ENCODE peak calls at places on chromosome 14, in nine cellular contexts. One of them, this sample, is unnamed.

GRCh38 chr14:20376071-20376588 is 32.7 kb downstream of the PARP2 start:
- DNase-seq in stimulated activated CD4-positive, alpha-beta T cell treated with anti-CD3 and anti-CD28 coated beads, TNF-alpha, amount 100 ng/mL, for 48 hours: no peak
- DNase-seq in tibial nerve: no peak
- DNase-seq in H9: no peak
- DNase-seq in left ventricle myocardium inferior: no peak
- DNase-seq in stimulated activated CD8-positive, alpha-beta memory T cell treated with anti-CD3 and anti-CD28 coated beads, Interleukin-4, amount 100 ng/mL, for 24 hours: no peak
- DNase-seq in amniotic epithelial cell: no peak
- DNase-seq in lung: no peak
- DNase-seq in SW 1271: no peak
- DNase-seq in this sample: no peak

GRCh38 chr14:103444837-103445524 is 59.8 kb downstream of the MARK3 start:
- DNase-seq in tibial nerve: no peak
- DNase-seq in stimulated activated CD4-positive, alpha-beta T cell treated with anti-CD3 and anti-CD28 coated beads, TNF-alpha, amount 100 ng/mL, for 48 hours: no peak
- DNase-seq in stimulated activated CD8-positive, alpha-beta memory T cell treated with anti-CD3 and anti-CD28 coated beads, Interleukin-4, amount 100 ng/mL, for 24 hours: no peak
- DNase-seq in SW 1271: peak
- DNase-seq in amniotic epithelial cell: peak
- DNase-seq in lung: no peak
- DNase-seq in left ventricle myocardium inferior: no peak
- DNase-seq in H9: no peak
- DNase-seq in this sample: no peak

GRCh38 chr14:55802986-55803431 is 223.0 kb downstream of the KTN1 start:
- DNase-seq in lung: no peak
- DNase-seq in amniotic epithelial cell: peak
- DNase-seq in stimulated activated CD4-positive, alpha-beta T cell treated with anti-CD3 and anti-CD28 coated beads, TNF-alpha, amount 100 ng/mL, for 48 hours: no peak
- DNase-seq in stimulated activated CD8-positive, alpha-beta memory T cell treated with anti-CD3 and anti-CD28 coated beads, Interleukin-4, amount 100 ng/mL, for 24 hours: no peak
- DNase-seq in left ventricle myocardium inferior: no peak
- DNase-seq in H9: no peak
- DNase-seq in tibial nerve: no peak
- DNase-seq in SW 1271: peak
- DNase-seq in this sample: no peak

GRCh38 chr14:74763803-74764531 is 851 bp downstream of the YLPM1 start:
- DNase-seq in lung: no peak
- DNase-seq in H9: peak
- DNase-seq in amniotic epithelial cell: peak
- DNase-seq in left ventricle myocardium inferior: no peak
- DNase-seq in stimulated activated CD8-positive, alpha-beta memory T cell treated with anti-CD3 and anti-CD28 coated beads, Interleukin-4, amount 100 ng/mL, for 24 hours: no peak
- DNase-seq in stimulated activated CD4-positive, alpha-beta T cell treated with anti-CD3 and anti-CD28 coated beads, TNF-alpha, amount 100 ng/mL, for 48 hours: no peak
- DNase-seq in tibial nerve: peak
- DNase-seq in SW 1271: no peak
- DNase-seq in this sample: no peak

GRCh38 chr14:45041641-45042040 is 42.3 kb upstream of the PRPF39 start:
- DNase-seq in tibial nerve: no peak
- DNase-seq in stimulated activated CD8-positive, alpha-beta memory T cell treated with anti-CD3 and anti-CD28 coated beads, Interleukin-4, amount 100 ng/mL, for 24 hours: no peak
- DNase-seq in H9: no peak
- DNase-seq in stimulated activated CD4-positive, alpha-beta T cell treated with anti-CD3 and anti-CD28 coated beads, TNF-alpha, amount 100 ng/mL, for 48 hours: no peak
- DNase-seq in left ventricle myocardium inferior: no peak
- DNase-seq in SW 1271: no peak
- DNase-seq in lung: no peak
- DNase-seq in amniotic epithelial cell: no peak
- DNase-seq in this sample: no peak

GRCh38 chr14:68506021-68506644 is 286.7 kb downstream of the ZFP36L1 start:
- DNase-seq in amniotic epithelial cell: peak
- DNase-seq in SW 1271: no peak
- DNase-seq in H9: no peak
- DNase-seq in stimulated activated CD8-positive, alpha-beta memory T cell treated with anti-CD3 and anti-CD28 coated beads, Interleukin-4, amount 100 ng/mL, for 24 hours: no peak
- DNase-seq in stimulated activated CD4-positive, alpha-beta T cell treated with anti-CD3 and anti-CD28 coated beads, TNF-alpha, amount 100 ng/mL, for 48 hours: no peak
- DNase-seq in lung: no peak
- DNase-seq in tibial nerve: no peak
- DNase-seq in left ventricle myocardium inferior: no peak
- DNase-seq in this sample: no peak

GRCh38 chr14:61690982-61691381 is 4.3 kb upstream of the HIF1A start:
- DNase-seq in tibial nerve: no peak
- DNase-seq in stimulated activated CD8-positive, alpha-beta memory T cell treated with anti-CD3 and anti-CD28 coated beads, Interleukin-4, amount 100 ng/mL, for 24 hours: no peak
- DNase-seq in left ventricle myocardium inferior: no peak
- DNase-seq in amniotic epithelial cell: peak
- DNase-seq in stimulated activated CD4-positive, alpha-beta T cell treated with anti-CD3 and anti-CD28 coated beads, TNF-alpha, amount 100 ng/mL, for 48 hours: no peak
- DNase-seq in SW 1271: no peak
- DNase-seq in H9: no peak
- DNase-seq in lung: no peak
- DNase-seq in this sample: no peak

GRCh38 chr14:22448035-22448904 is 140.8 kb downstream of the DAD1 start:
- DNase-seq in SW 1271: no peak
- DNase-seq in amniotic epithelial cell: no peak
- DNase-seq in left ventricle myocardium inferior: no peak
- DNase-seq in stimulated activated CD8-positive, alpha-beta memory T cell treated with anti-CD3 and anti-CD28 coated beads, Interleukin-4, amount 100 ng/mL, for 24 hours: no peak
- DNase-seq in tibial nerve: no peak
- DNase-seq in lung: no peak
- DNase-seq in H9: no peak
- DNase-seq in stimulated activated CD4-positive, alpha-beta T cell treated with anti-CD3 and anti-CD28 coated beads, TNF-alpha, amount 100 ng/mL, for 48 hours: no peak
- DNase-seq in this sample: peak

GRCh38 chr14:33790996-33791395 is 159.9 kb downstream of the EGLN3 start:
- DNase-seq in H9: no peak
- DNase-seq in amniotic epithelial cell: no peak
- DNase-seq in stimulated activated CD8-positive, alpha-beta memory T cell treated with anti-CD3 and anti-CD28 coated beads, Interleukin-4, amount 100 ng/mL, for 24 hours: no peak
- DNase-seq in lung: no peak
- DNase-seq in tibial nerve: no peak
- DNase-seq in left ventricle myocardium inferior: no peak
- DNase-seq in SW 1271: no peak
- DNase-seq in stimulated activated CD4-positive, alpha-beta T cell treated with anti-CD3 and anti-CD28 coated beads, TNF-alpha, amount 100 ng/mL, for 48 hours: no peak
- DNase-seq in this sample: no peak

GRCh38 chr14:23112359-23113178 is 6.5 kb downstream of the CEBPE start:
- DNase-seq in stimulated activated CD4-positive, alpha-beta T cell treated with anti-CD3 and anti-CD28 coated beads, TNF-alpha, amount 100 ng/mL, for 48 hours: no peak
- DNase-seq in stimulated activated CD8-positive, alpha-beta memory T cell treated with anti-CD3 and anti-CD28 coated beads, Interleukin-4, amount 100 ng/mL, for 24 hours: no peak
- DNase-seq in tibial nerve: no peak
- DNase-seq in lung: no peak
- DNase-seq in H9: no peak
- DNase-seq in left ventricle myocardium inferior: no peak
- DNase-seq in amniotic epithelial cell: peak
- DNase-seq in SW 1271: no peak
- DNase-seq in this sample: peak

GRCh38 chr14:79584679-79585078 is 626.6 kb downstream of the DIO2 start:
- DNase-seq in tibial nerve: no peak
- DNase-seq in stimulated activated CD8-positive, alpha-beta memory T cell treated with anti-CD3 and anti-CD28 coated beads, Interleukin-4, amount 100 ng/mL, for 24 hours: no peak
- DNase-seq in H9: no peak
- DNase-seq in stimulated activated CD4-positive, alpha-beta T cell treated with anti-CD3 and anti-CD28 coated beads, TNF-alpha, amount 100 ng/mL, for 48 hours: no peak
- DNase-seq in amniotic epithelial cell: peak
- DNase-seq in lung: no peak
- DNase-seq in SW 1271: peak
- DNase-seq in left ventricle myocardium inferior: no peak
- DNase-seq in this sample: no peak

GRCh38 chr14:103885509-103885932 is 38.1 kb upstream of the PPP1R13B start:
- DNase-seq in stimulated activated CD8-positive, alpha-beta memory T cell treated with anti-CD3 and anti-CD28 coated beads, Interleukin-4, amount 100 ng/mL, for 24 hours: no peak
- DNase-seq in lung: no peak
- DNase-seq in tibial nerve: no peak
- DNase-seq in H9: no peak
- DNase-seq in stimulated activated CD4-positive, alpha-beta T cell treated with anti-CD3 and anti-CD28 coated beads, TNF-alpha, amount 100 ng/mL, for 48 hours: no peak
- DNase-seq in SW 1271: no peak
- DNase-seq in amniotic epithelial cell: no peak
- DNase-seq in left ventricle myocardium inferior: no peak
- DNase-seq in this sample: no peak

GRCh38 chr14:46279327-46279726 is 372.3 kb downstream of the RPL10L start:
- DNase-seq in lung: no peak
- DNase-seq in stimulated activated CD8-positive, alpha-beta memory T cell treated with anti-CD3 and anti-CD28 coated beads, Interleukin-4, amount 100 ng/mL, for 24 hours: no peak
- DNase-seq in tibial nerve: no peak
- DNase-seq in stimulated activated CD4-positive, alpha-beta T cell treated with anti-CD3 and anti-CD28 coated beads, TNF-alpha, amount 100 ng/mL, for 48 hours: no peak
- DNase-seq in SW 1271: no peak
- DNase-seq in amniotic epithelial cell: no peak
- DNase-seq in H9: no peak
- DNase-seq in left ventricle myocardium inferior: no peak
- DNase-seq in this sample: no peak

GRCh38 chr14:69043007-69043444 is 63.9 kb upstream of the ACTN1 start:
- DNase-seq in SW 1271: no peak
- DNase-seq in stimulated activated CD8-positive, alpha-beta memory T cell treated with anti-CD3 and anti-CD28 coated beads, Interleukin-4, amount 100 ng/mL, for 24 hours: no peak
- DNase-seq in amniotic epithelial cell: no peak
- DNase-seq in lung: peak
- DNase-seq in stimulated activated CD4-positive, alpha-beta T cell treated with anti-CD3 and anti-CD28 coated beads, TNF-alpha, amount 100 ng/mL, for 48 hours: no peak
- DNase-seq in tibial nerve: no peak
- DNase-seq in left ventricle myocardium inferior: peak
- DNase-seq in H9: no peak
- DNase-seq in this sample: no peak

GRCh38 chr14:57244103-57244502 is 24.6 kb downstream of the EXOC5 start:
- DNase-seq in stimulated activated CD4-positive, alpha-beta T cell treated with anti-CD3 and anti-CD28 coated beads, TNF-alpha, amount 100 ng/mL, for 48 hours: no peak
- DNase-seq in SW 1271: no peak
- DNase-seq in stimulated activated CD8-positive, alpha-beta memory T cell treated with anti-CD3 and anti-CD28 coated beads, Interleukin-4, amount 100 ng/mL, for 24 hours: no peak
- DNase-seq in amniotic epithelial cell: peak
- DNase-seq in lung: no peak
- DNase-seq in left ventricle myocardium inferior: no peak
- DNase-seq in tibial nerve: no peak
- DNase-seq in H9: no peak
- DNase-seq in this sample: no peak

GRCh38 chr14:79822034-79822433 is 389.3 kb downstream of the DIO2 start:
- DNase-seq in SW 1271: no peak
- DNase-seq in stimulated activated CD8-positive, alpha-beta memory T cell treated with anti-CD3 and anti-CD28 coated beads, Interleukin-4, amount 100 ng/mL, for 24 hours: no peak
- DNase-seq in amniotic epithelial cell: no peak
- DNase-seq in tibial nerve: no peak
- DNase-seq in H9: no peak
- DNase-seq in lung: no peak
- DNase-seq in stimulated activated CD4-positive, alpha-beta T cell treated with anti-CD3 and anti-CD28 coated beads, TNF-alpha, amount 100 ng/mL, for 48 hours: no peak
- DNase-seq in left ventricle myocardium inferior: no peak
- DNase-seq in this sample: no peak